ENCODE peak calls at places on chromosomes 3 and 15, in seven cellular contexts. R is neural crest cell, G is Right ventricle myocardium superior, V is AG09309, L is hepatocyte, M is NCI-H2081 treated with DMSO at 0.1 percent for 48 hours, U is HT1080. O is an unnamed sample.

GRCh38 chr3:127135241-127136023 is 57.5 kb upstream of the PRR23E start:
- DNase-seq in G (peak), M (no peak), R (no peak), U (no peak), L (peak), V (no peak), O (no peak)

GRCh38 chr15:96350321-96350720 is 19.8 kb downstream of the NR2F2 start:
- DNase-seq in U (no peak), L (no peak), M (no peak), V (no peak), R (no peak), G (no peak), O (no peak)

GRCh38 chr3:155101398-155101797 is 21.3 kb downstream of the MME start:
- DNase-seq in L (no peak), M (no peak), G (peak), V (peak), R (no peak), U (peak), O (no peak)

GRCh38 chr15:71713191-71713798 is 97.1 kb upstream of the NR2E3 start:
- DNase-seq in G (no peak), L (no peak), V (no peak), M (no peak), U (no peak), R (no peak), O (no peak)

GRCh38 chr3:147408180-147409105 is 722 bp upstream of the ZIC1 start:
- DNase-seq in M (no peak), R (no peak), U (no peak), L (no peak), V (no peak), G (no peak), O (no peak)

GRCh38 chr3:188323067-188323842 is 169.3 kb downstream of the LPP start:
- DNase-seq in L (no peak), M (no peak), V (no peak), U (no peak), R (no peak), G (no peak), O (no peak)

GRCh38 chr15:89912145-89912673 is 543 bp downstream of the ARPIN start:
- DNase-seq in G (peak), V (no peak), R (peak), M (no peak), U (no peak), L (peak), O (peak)

GRCh38 chr3:186151077-186151971 is 42.4 kb upstream of the ETV5 start:
- DNase-seq in L (no peak), U (peak), R (no peak), M (no peak), G (no peak), V (no peak), O (no peak)

GRCh38 chr3:66497982-66498671 is 2.7 kb downstream of the LRIG1 start:
- DNase-seq in U (no peak), V (no peak), G (no peak), L (no peak), M (no peak), R (no peak), O (no peak)

GRCh38 chr3:160016972-160017371 is 28.3 kb downstream of the IL12A start:
- DNase-seq in M (no peak), V (no peak), U (peak), G (no peak), L (no peak), R (no peak), O (no peak)

GRCh38 chr3:36446230-36446629 is 65.9 kb downstream of the STAC start:
- DNase-seq in L (no peak), V (no peak), R (no peak), M (no peak), U (peak), G (no peak), O (no peak)

GRCh38 chr3:15726043-15726442 is 71.7 kb downstream of the ANKRD28 start:
- DNase-seq in R (no peak), V (no peak), U (peak), M (no peak), L (no peak), G (no peak), O (no peak)

GRCh38 chr15:67244966-67245478 is 9.4 kb downstream of the AAGAB start:
- DNase-seq in R (no peak), U (no peak), L (no peak), V (no peak), M (no peak), G (no peak), O (no peak)